ENCODE peak calls at places on chromosome X, in six cellular contexts. T is tibial artery, O is pancreas, D is heart right ventricle, A is uterus, V is stomach. N is an unnamed sample. For H3K4me1, the result is how much of the 10 kb centered on the place peaks cover.

GRCh38 chrX:133985164-133986007 is at the start of gene GPC3:
- DNase-seq in D (peak), V (peak), T (no peak), O (peak), A (peak), N (peak)

GRCh38 chrX:53089224-53089842 is 4.6 kb upstream of the KANTR start:
- DNase-seq in O (peak), A (peak), V (peak), T (peak), D (no peak), N (peak)

GRCh38 chrX:3638280-3638873 is 75.1 kb downstream of the PRKX start:
- DNase-seq in D (no peak), T (no peak), O (peak), V (peak), A (peak), N (peak)

GRCh38 chrX:127037179-127037578 is 217.7 kb downstream of the PRR32 start:
- DNase-seq in O (no peak), V (no peak), A (no peak), D (no peak), T (no peak), N (no peak)

GRCh38 chrX:53599781-53600396 is 86.6 kb downstream of the HUWE1 start:
- DNase-seq in A (no peak), O (no peak), D (no peak), T (no peak), V (no peak), N (no peak)

GRCh38 chrX:30023451-30023850 is 191.9 kb upstream of the MAGEB2 start:
- DNase-seq in A (no peak), T (no peak), O (no peak), V (no peak), D (no peak), N (no peak)

GRCh38 chrX:88439935-88440334 is 307.1 kb upstream of the CPXCR1 start:
- DNase-seq in V (no peak), D (no peak), T (no peak), O (no peak), A (no peak), N (no peak)

GRCh38 chrX:24561121-24561520 is 86.0 kb downstream of the PCYT1B start:
- DNase-seq in V (no peak), A (no peak), D (no peak), T (no peak), O (no peak), N (no peak)

GRCh38 chrX:119505945-119506344 is 37.7 kb downstream of the SLC25A5 start:
- DNase-seq in D (no peak), O (no peak), V (no peak), A (no peak), T (no peak), N (peak)

GRCh38 chrX:48589482-48590162 is 7.7 kb upstream of the WDR13 start:
- DNase-seq in A (no peak), V (peak), T (no peak), O (peak), D (no peak), N (no peak)

GRCh38 chrX:74521961-74522833 is 92.2 kb downstream of the RLIM start:
- DNase-seq in D (no peak), T (no peak), O (no peak), A (peak), V (no peak), N (no peak)

GRCh38 chrX:22748093-22748999 is 251.4 kb upstream of the DDX53 start:
- DNase-seq in D (peak), V (peak), O (peak), T (peak), A (peak), N (peak)

GRCh38 chrX:83845397-83845796 is 15.5 kb upstream of the CYLC1 start:
- DNase-seq in O (no peak), D (no peak), A (no peak), V (no peak), T (no peak), N (no peak)

GRCh38 chrX:12770440-12770839 is 20.8 kb upstream of the PRPS2 start:
- DNase-seq in A (no peak), V (no peak), T (no peak), D (no peak), O (no peak), N (no peak)

GRCh38 chrX:16290997-16291396 is 123.7 kb downstream of the MAGEB17 start:
- DNase-seq in V (no peak), O (no peak), A (no peak), D (no peak), T (no peak), N (no peak)
- H3K4me1 ChIP-seq in V (under half), O (under half), A (under half), D (under half), T (under half), N (under half)

GRCh38 chrX:135194684-135195083 is 23.5 kb upstream of the CT55 start:
- DNase-seq in A (no peak), V (no peak), D (no peak), T (no peak), O (no peak), N (no peak)
- TF ChIP-seq CTCF in A (no peak), V (no peak), D (no peak), T (no peak), O (no peak), N (no peak)

GRCh38 chrX:68692651-68693050 is 45.2 kb downstream of the STARD8 start:
- DNase-seq in T (no peak), O (no peak), D (no peak), A (no peak), V (no peak), N (no peak)

GRCh38 chrX:68694429-68695205 is 47.2 kb downstream of the STARD8 start:
- DNase-seq in T (no peak), A (no peak), D (no peak), V (no peak), O (no peak), N (no peak)

GRCh38 chrX:68691921-68692320 is 44.5 kb downstream of the STARD8 start:
- DNase-seq in V (no peak), T (no peak), O (no peak), A (no peak), D (no peak), N (no peak)

GRCh38 chrX:68695206-68695845 is 47.9 kb downstream of the STARD8 start:
- DNase-seq in D (no peak), V (no peak), A (no peak), O (no peak), T (no peak), N (no peak)

DNA sequence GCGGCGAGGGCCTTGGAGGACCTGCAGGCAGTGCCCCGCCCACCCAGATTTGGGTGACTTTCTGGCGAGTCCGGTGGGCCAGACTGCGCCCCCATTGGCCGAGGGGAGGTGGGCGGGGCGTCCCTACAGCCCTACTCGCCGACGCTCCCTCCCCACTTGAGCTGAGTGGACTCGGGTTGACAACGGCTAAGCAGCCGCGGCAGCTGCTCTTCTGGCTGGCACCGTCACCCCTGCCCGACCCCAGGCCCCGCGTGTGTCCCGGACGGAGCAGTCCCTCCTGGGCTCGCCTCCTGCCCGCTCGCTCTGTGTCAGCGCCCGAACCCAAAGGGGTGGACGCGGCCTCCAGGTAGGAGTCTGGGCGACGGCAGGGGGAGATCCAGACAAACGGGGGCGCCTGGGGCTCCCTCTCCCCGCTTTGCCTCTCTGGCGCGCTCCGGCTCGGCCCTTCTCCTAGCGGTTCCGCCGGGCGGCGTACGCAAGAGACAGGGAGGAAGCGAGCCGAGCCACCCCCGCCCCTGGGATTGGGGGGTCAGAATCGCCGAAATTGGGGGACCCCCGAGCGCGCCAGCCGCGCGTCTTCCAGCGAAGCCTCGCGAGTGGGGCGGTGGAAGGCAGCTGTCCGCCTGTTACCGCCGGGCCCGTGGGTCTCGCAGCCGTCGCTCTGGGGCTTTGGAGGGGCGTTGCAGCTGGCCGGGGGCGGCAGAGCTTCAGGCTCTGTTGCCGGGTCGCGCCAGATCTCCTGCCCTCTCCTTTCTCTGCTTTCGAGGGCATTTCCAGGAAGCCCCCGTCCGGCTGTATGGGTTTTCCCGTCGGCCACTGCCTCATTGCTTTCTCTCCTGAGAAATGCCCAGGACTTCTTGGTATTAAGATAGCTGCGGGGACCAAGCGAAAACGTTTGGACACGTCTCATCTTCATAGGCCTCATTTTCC is 46.3 kb downstream of the STARD8 start:
- DNase-seq in A (peak), T (peak), V (peak), O (peak), D (peak), N (peak)
- H3K4me3 ChIP-seq in A (peak), T (peak), V (peak), O (peak), D (peak), N (peak)

DNA sequence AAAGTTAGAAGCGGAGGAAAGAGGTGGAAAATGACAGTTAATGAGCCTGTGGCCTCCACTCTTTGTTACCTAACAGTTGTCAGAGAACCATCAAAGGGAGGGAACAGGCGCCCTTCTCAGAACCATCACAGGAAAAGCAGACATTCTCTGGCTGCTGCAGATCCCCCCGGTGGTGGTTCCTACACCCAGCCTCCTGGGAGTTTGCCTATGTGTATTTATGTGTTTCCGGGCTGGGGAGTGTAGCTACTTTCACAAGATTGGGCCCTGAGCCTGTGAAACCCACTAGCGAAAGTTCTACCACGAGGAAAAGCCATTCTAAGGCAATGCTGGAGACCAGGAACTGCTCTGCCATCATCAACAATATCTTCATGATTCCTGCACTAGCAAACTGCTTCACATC is 52.7 kb upstream of the BCOR start:
- DNase-seq in O (no peak), T (no peak), V (no peak), D (no peak), A (no peak), N (no peak)
- H3K4me1 ChIP-seq in O (under half), T (under half), V (half or more), D (under half), A (under half), N (under half)

DNA sequence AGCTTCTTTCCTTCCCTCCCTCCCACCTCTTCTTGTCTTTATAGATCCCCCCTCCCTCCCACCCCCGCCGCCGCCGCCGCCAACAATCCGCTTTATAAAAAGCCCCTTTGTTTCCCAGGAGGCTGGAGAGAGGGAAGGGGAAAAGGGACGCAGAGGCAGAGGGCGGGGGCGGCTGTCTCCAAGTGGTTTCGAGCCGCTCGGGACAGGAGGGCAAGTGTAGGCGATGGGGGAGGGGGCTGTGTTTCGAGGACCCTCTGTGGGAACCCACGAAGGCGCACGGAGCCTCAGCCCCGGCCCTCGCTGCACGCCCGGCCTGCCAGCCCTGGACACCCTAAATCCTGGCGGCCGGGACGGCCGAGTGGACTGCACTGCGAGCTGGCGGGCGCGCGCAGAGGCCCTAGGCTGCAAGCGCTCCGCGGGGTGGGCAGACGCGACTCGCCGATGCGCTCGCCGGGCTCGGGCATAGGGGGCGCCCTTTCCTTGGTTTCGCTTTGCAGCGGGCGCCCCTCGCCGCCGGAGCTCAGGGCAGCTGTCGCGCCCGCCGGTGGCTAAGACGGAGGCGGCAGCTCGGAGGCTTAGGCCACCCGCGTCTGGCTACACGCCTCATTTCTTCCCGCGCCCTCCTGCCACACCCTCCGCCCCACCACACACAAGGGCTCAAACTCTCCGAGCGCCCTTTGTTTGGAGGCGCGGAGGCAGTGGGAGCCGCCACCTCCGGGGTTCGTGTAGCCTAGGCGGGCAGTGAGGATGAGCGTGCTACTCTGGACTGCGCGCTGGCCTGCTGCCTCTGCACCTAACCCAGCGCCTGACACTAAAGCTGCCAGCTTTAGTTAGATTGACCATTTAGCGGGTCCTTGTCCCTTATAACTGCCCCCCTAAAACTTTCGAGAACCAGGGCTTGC is 2.2 kb downstream of the MAMLD1 start:
- DNase-seq in V (peak), T (no peak), A (peak), D (peak), O (peak), N (peak)
- TF ChIP-seq CTCF in V (peak), T (peak), A (peak), D (peak), O (peak), N (peak)

GRCh38 chrX:101080326-101080725 is 1.6 kb downstream of the TMEM35A start:
- DNase-seq in T (no peak), O (no peak), V (no peak), A (no peak), D (no peak), N (no peak)
- H3K4me3 ChIP-seq in T (peak), O (no peak), V (peak), A (no peak), D (no peak), N (no peak)

DNA sequence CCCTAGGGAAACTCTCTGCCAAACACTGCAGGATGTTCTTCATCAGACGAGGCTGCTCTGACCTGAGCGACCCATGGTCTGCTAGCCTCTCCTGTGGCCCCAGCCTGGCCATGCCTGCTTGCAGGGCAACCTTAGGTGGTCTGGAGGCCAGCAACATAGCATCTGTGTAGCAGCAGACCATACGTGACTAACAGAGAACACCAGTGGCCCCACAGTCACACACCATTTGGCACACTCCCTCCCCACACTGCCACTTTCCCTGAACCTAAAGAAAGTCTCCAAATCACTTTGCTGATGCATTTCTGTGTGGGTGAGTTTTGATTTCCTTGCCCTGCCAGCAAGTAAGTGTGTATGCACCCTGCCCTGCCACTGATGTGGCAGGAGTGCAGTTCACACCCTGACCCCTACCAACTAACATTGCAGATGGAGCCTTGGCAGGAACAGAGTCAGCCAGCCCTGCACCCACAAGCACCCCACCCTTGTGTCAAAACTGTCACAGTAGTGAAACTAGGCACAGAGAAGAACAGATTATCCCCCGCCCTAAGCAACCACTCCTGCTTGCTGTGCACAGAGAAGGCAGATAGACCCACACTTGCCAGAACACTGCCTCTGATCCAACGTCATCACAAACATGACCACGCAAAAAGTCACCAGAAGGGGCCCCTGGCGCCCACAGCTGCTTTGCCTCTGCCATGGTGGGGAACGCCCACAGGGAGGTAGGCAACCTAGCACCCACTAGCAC is 249.1 kb downstream of the SPIN4 start:
- DNase-seq in O (no peak), A (no peak), D (no peak), T (no peak), V (no peak), N (no peak)
- H3K4me1 ChIP-seq in O (under half), A (under half), D (under half), T (under half), V (under half), N (under half)

DNA sequence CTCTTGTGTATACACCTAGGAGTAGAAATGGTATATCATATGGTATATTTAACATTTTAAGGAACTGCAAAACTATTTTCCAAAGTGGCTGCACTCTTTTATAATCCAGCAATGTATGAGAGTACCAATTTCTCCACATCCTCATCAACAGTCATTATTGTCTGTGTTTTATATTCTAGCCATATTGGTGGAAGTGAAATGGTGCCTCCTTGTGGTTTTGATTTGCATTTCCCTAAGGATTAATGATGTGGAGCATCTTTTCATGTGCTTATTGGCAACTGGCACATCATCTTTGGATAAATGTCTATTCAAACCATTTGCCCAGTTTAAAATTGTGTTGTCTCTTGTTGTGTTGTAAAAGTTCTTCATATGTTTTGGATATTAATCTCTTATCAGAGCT is 9.6 kb downstream of the BMP15 start:
- DNase-seq in V (no peak), D (no peak), O (no peak), A (no peak), T (no peak), N (no peak)
- TF ChIP-seq CTCF in V (no peak), D (peak), O (no peak), A (peak), T (no peak), N (peak)

GRCh38 chrX:37783284-37783683 is 3.4 kb downstream of the CYBB start:
- DNase-seq in V (no peak), D (peak), A (no peak), O (no peak), T (peak), N (no peak)
- H3K4me3 ChIP-seq in V (no peak), D (no peak), A (no peak), O (no peak), T (no peak), N (no peak)

DNA sequence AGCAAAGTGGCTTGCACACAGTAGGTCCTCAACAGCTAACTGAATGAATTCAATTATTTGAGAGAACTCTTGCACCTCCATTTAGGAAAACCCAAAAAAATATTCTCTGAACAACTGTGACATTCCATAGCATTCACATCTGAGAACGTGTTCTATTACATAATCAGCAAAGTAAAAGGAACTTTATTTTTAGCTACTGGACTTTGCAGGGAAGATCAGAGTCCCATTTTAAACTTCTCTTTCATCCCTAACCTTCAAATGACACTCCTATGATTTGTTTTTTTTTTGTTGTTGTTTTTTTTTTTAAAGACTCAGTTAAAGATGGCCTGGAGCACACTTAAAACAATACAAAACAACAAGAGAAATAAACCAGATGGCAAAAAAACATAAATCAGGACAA is 30.9 kb downstream of the RAI2 start:
- DNase-seq in V (no peak), A (no peak), T (no peak), D (no peak), O (no peak), N (no peak)
- H3K4me1 ChIP-seq in V (under half), A (under half), T (under half), D (under half), O (under half), N (under half)

N was measured in colonic mucosa.